ENCODE peak calls at places on chromosomes 6 and 20, in nine cellular contexts. One of them, this sample, is unnamed.

GRCh38 chr6:75409286-75409685 is 84.3 kb downstream of the FILIP1 start:
- DNase-seq in cardiac fibroblast: no peak
- DNase-seq in activated B cell treated with CpG ODN at 0.5 μM for 24 hours: no peak
- DNase-seq in neural crest cell: no peak
- DNase-seq in ureter: no peak
- DNase-seq in stimulated activated CD4-positive, alpha-beta T cell treated with anti-CD3 and anti-CD28 coated beads, Interleukin-2, amount 100 ng/mL, for 4 hours: no peak
- DNase-seq in BJ: no peak
- DNase-seq in effector memory CD8-positive, alpha-beta T cell: no peak
- DNase-seq in brain microvascular endothelial cell: no peak
- DNase-seq in this sample: no peak

GRCh38 chr6:111984516-111985201 is 69.2 kb upstream of the CCN6 start:
- DNase-seq in BJ: no peak
- DNase-seq in stimulated activated CD4-positive, alpha-beta T cell treated with anti-CD3 and anti-CD28 coated beads, Interleukin-2, amount 100 ng/mL, for 4 hours: no peak
- DNase-seq in activated B cell treated with CpG ODN at 0.5 μM for 24 hours: no peak
- DNase-seq in neural crest cell: no peak
- DNase-seq in ureter: no peak
- DNase-seq in cardiac fibroblast: no peak
- DNase-seq in effector memory CD8-positive, alpha-beta T cell: no peak
- DNase-seq in brain microvascular endothelial cell: no peak
- DNase-seq in this sample: no peak

GRCh38 chr20:19937651-19938420 is 79.3 kb upstream of the NAA20 start:
- DNase-seq in neural crest cell: no peak
- DNase-seq in cardiac fibroblast: no peak
- DNase-seq in ureter: no peak
- DNase-seq in stimulated activated CD4-positive, alpha-beta T cell treated with anti-CD3 and anti-CD28 coated beads, Interleukin-2, amount 100 ng/mL, for 4 hours: no peak
- DNase-seq in BJ: no peak
- DNase-seq in effector memory CD8-positive, alpha-beta T cell: no peak
- DNase-seq in activated B cell treated with CpG ODN at 0.5 μM for 24 hours: no peak
- DNase-seq in brain microvascular endothelial cell: no peak
- DNase-seq in this sample: peak

GRCh38 chr6:158758941-158759479 is 60.2 kb downstream of the EZR start:
- DNase-seq in activated B cell treated with CpG ODN at 0.5 μM for 24 hours: no peak
- DNase-seq in BJ: no peak
- DNase-seq in neural crest cell: no peak
- DNase-seq in ureter: no peak
- DNase-seq in brain microvascular endothelial cell: no peak
- DNase-seq in cardiac fibroblast: no peak
- DNase-seq in effector memory CD8-positive, alpha-beta T cell: no peak
- DNase-seq in stimulated activated CD4-positive, alpha-beta T cell treated with anti-CD3 and anti-CD28 coated beads, Interleukin-2, amount 100 ng/mL, for 4 hours: no peak
- DNase-seq in this sample: no peak

GRCh38 chr6:6878921-6879585 is 228.7 kb upstream of the RREB1 start:
- DNase-seq in neural crest cell: no peak
- DNase-seq in stimulated activated CD4-positive, alpha-beta T cell treated with anti-CD3 and anti-CD28 coated beads, Interleukin-2, amount 100 ng/mL, for 4 hours: no peak
- DNase-seq in brain microvascular endothelial cell: no peak
- DNase-seq in effector memory CD8-positive, alpha-beta T cell: no peak
- DNase-seq in cardiac fibroblast: peak
- DNase-seq in ureter: no peak
- DNase-seq in activated B cell treated with CpG ODN at 0.5 μM for 24 hours: no peak
- DNase-seq in BJ: no peak
- DNase-seq in this sample: no peak

GRCh38 chr6:95266537-95267258 is 310.6 kb upstream of the MANEA start:
- DNase-seq in neural crest cell: no peak
- DNase-seq in activated B cell treated with CpG ODN at 0.5 μM for 24 hours: no peak
- DNase-seq in brain microvascular endothelial cell: no peak
- DNase-seq in BJ: no peak
- DNase-seq in effector memory CD8-positive, alpha-beta T cell: no peak
- DNase-seq in stimulated activated CD4-positive, alpha-beta T cell treated with anti-CD3 and anti-CD28 coated beads, Interleukin-2, amount 100 ng/mL, for 4 hours: no peak
- DNase-seq in ureter: no peak
- DNase-seq in cardiac fibroblast: no peak
- DNase-seq in this sample: no peak

GRCh38 chr20:60851826-60852704 is 400.0 kb upstream of the CDH4 start:
- DNase-seq in effector memory CD8-positive, alpha-beta T cell: no peak
- DNase-seq in ureter: no peak
- DNase-seq in brain microvascular endothelial cell: no peak
- DNase-seq in stimulated activated CD4-positive, alpha-beta T cell treated with anti-CD3 and anti-CD28 coated beads, Interleukin-2, amount 100 ng/mL, for 4 hours: no peak
- DNase-seq in activated B cell treated with CpG ODN at 0.5 μM for 24 hours: no peak
- DNase-seq in neural crest cell: peak
- DNase-seq in cardiac fibroblast: no peak
- DNase-seq in BJ: no peak
- DNase-seq in this sample: peak

GRCh38 chr20:5504061-5504739 is 187.4 kb upstream of the PROKR2 start:
- DNase-seq in cardiac fibroblast: peak
- DNase-seq in stimulated activated CD4-positive, alpha-beta T cell treated with anti-CD3 and anti-CD28 coated beads, Interleukin-2, amount 100 ng/mL, for 4 hours: no peak
- DNase-seq in activated B cell treated with CpG ODN at 0.5 μM for 24 hours: no peak
- DNase-seq in brain microvascular endothelial cell: peak
- DNase-seq in effector memory CD8-positive, alpha-beta T cell: no peak
- DNase-seq in BJ: peak
- DNase-seq in ureter: peak
- DNase-seq in neural crest cell: no peak
- DNase-seq in this sample: no peak

GRCh38 chr20:53750827-53751393 is 157.3 kb upstream of the ZNF217 start:
- DNase-seq in effector memory CD8-positive, alpha-beta T cell: peak
- DNase-seq in BJ: peak
- DNase-seq in neural crest cell: no peak
- DNase-seq in stimulated activated CD4-positive, alpha-beta T cell treated with anti-CD3 and anti-CD28 coated beads, Interleukin-2, amount 100 ng/mL, for 4 hours: no peak
- DNase-seq in activated B cell treated with CpG ODN at 0.5 μM for 24 hours: no peak
- DNase-seq in brain microvascular endothelial cell: peak
- DNase-seq in cardiac fibroblast: peak
- DNase-seq in ureter: peak
- DNase-seq in this sample: peak

GRCh38 chr20:17959257-17959627 is 9.4 kb downstream of the SNX5 start:
- DNase-seq in ureter: no peak
- DNase-seq in neural crest cell: no peak
- DNase-seq in brain microvascular endothelial cell: no peak
- DNase-seq in activated B cell treated with CpG ODN at 0.5 μM for 24 hours: no peak
- DNase-seq in effector memory CD8-positive, alpha-beta T cell: no peak
- DNase-seq in BJ: no peak
- DNase-seq in cardiac fibroblast: no peak
- DNase-seq in stimulated activated CD4-positive, alpha-beta T cell treated with anti-CD3 and anti-CD28 coated beads, Interleukin-2, amount 100 ng/mL, for 4 hours: no peak
- DNase-seq in this sample: no peak

GRCh38 chr6:89818977-89819335 is 638 bp downstream of the MDN1 start:
- DNase-seq in activated B cell treated with CpG ODN at 0.5 μM for 24 hours: no peak
- DNase-seq in ureter: no peak
- DNase-seq in stimulated activated CD4-positive, alpha-beta T cell treated with anti-CD3 and anti-CD28 coated beads, Interleukin-2, amount 100 ng/mL, for 4 hours: no peak
- DNase-seq in effector memory CD8-positive, alpha-beta T cell: peak
- DNase-seq in brain microvascular endothelial cell: peak
- DNase-seq in cardiac fibroblast: peak
- DNase-seq in neural crest cell: peak
- DNase-seq in BJ: no peak
- DNase-seq in this sample: peak

GRCh38 chr20:40938020-40938419 is 90.6 kb upstream of the TOP1 start:
- DNase-seq in stimulated activated CD4-positive, alpha-beta T cell treated with anti-CD3 and anti-CD28 coated beads, Interleukin-2, amount 100 ng/mL, for 4 hours: no peak
- DNase-seq in ureter: no peak
- DNase-seq in cardiac fibroblast: no peak
- DNase-seq in activated B cell treated with CpG ODN at 0.5 μM for 24 hours: no peak
- DNase-seq in effector memory CD8-positive, alpha-beta T cell: no peak
- DNase-seq in brain microvascular endothelial cell: no peak
- DNase-seq in neural crest cell: no peak
- DNase-seq in BJ: no peak
- DNase-seq in this sample: no peak

GRCh38 chr6:21846541-21847451 is 253.2 kb downstream of the SOX4 start:
- DNase-seq in ureter: peak
- DNase-seq in activated B cell treated with CpG ODN at 0.5 μM for 24 hours: no peak
- DNase-seq in stimulated activated CD4-positive, alpha-beta T cell treated with anti-CD3 and anti-CD28 coated beads, Interleukin-2, amount 100 ng/mL, for 4 hours: no peak
- DNase-seq in BJ: no peak
- DNase-seq in effector memory CD8-positive, alpha-beta T cell: no peak
- DNase-seq in neural crest cell: peak
- DNase-seq in brain microvascular endothelial cell: no peak
- DNase-seq in cardiac fibroblast: peak
- DNase-seq in this sample: peak

GRCh38 chr6:113073611-113074191 is 726.6 kb downstream of the RFPL4B start:
- DNase-seq in neural crest cell: no peak
- DNase-seq in cardiac fibroblast: peak
- DNase-seq in ureter: no peak
- DNase-seq in activated B cell treated with CpG ODN at 0.5 μM for 24 hours: no peak
- DNase-seq in stimulated activated CD4-positive, alpha-beta T cell treated with anti-CD3 and anti-CD28 coated beads, Interleukin-2, amount 100 ng/mL, for 4 hours: no peak
- DNase-seq in effector memory CD8-positive, alpha-beta T cell: no peak
- DNase-seq in brain microvascular endothelial cell: no peak
- DNase-seq in BJ: peak
- DNase-seq in this sample: no peak

GRCh38 chr6:168184701-168185100 is 105.7 kb upstream of the FRMD1 start:
- DNase-seq in ureter: no peak
- DNase-seq in cardiac fibroblast: no peak
- DNase-seq in effector memory CD8-positive, alpha-beta T cell: no peak
- DNase-seq in activated B cell treated with CpG ODN at 0.5 μM for 24 hours: no peak
- DNase-seq in BJ: no peak
- DNase-seq in neural crest cell: no peak
- DNase-seq in brain microvascular endothelial cell: no peak
- DNase-seq in stimulated activated CD4-positive, alpha-beta T cell treated with anti-CD3 and anti-CD28 coated beads, Interleukin-2, amount 100 ng/mL, for 4 hours: no peak
- DNase-seq in this sample: no peak

GRCh38 chr20:7650081-7650480 is 290.2 kb downstream of the HAO1 start:
- DNase-seq in neural crest cell: no peak
- DNase-seq in ureter: no peak
- DNase-seq in brain microvascular endothelial cell: no peak
- DNase-seq in effector memory CD8-positive, alpha-beta T cell: no peak
- DNase-seq in stimulated activated CD4-positive, alpha-beta T cell treated with anti-CD3 and anti-CD28 coated beads, Interleukin-2, amount 100 ng/mL, for 4 hours: no peak
- DNase-seq in activated B cell treated with CpG ODN at 0.5 μM for 24 hours: no peak
- DNase-seq in BJ: no peak
- DNase-seq in cardiac fibroblast: no peak
- DNase-seq in this sample: no peak

GRCh38 chr6:26224940-26225847 is 138.0 kb downstream of the HFE start:
- DNase-seq in ureter: no peak
- DNase-seq in neural crest cell: peak
- DNase-seq in activated B cell treated with CpG ODN at 0.5 μM for 24 hours: no peak
- DNase-seq in brain microvascular endothelial cell: peak
- DNase-seq in cardiac fibroblast: peak
- DNase-seq in effector memory CD8-positive, alpha-beta T cell: no peak
- DNase-seq in stimulated activated CD4-positive, alpha-beta T cell treated with anti-CD3 and anti-CD28 coated beads, Interleukin-2, amount 100 ng/mL, for 4 hours: no peak
- DNase-seq in BJ: peak
- DNase-seq in this sample: no peak

GRCh38 chr6:8888468-8888867 is 453.1 kb upstream of the SLC35B3 start:
- DNase-seq in cardiac fibroblast: no peak
- DNase-seq in ureter: no peak
- DNase-seq in brain microvascular endothelial cell: no peak
- DNase-seq in stimulated activated CD4-positive, alpha-beta T cell treated with anti-CD3 and anti-CD28 coated beads, Interleukin-2, amount 100 ng/mL, for 4 hours: no peak
- DNase-seq in BJ: no peak
- DNase-seq in effector memory CD8-positive, alpha-beta T cell: no peak
- DNase-seq in activated B cell treated with CpG ODN at 0.5 μM for 24 hours: no peak
- DNase-seq in neural crest cell: no peak
- DNase-seq in this sample: peak

GRCh38 chr6:16591681-16592549 is 169.3 kb downstream of the ATXN1 start:
- DNase-seq in stimulated activated CD4-positive, alpha-beta T cell treated with anti-CD3 and anti-CD28 coated beads, Interleukin-2, amount 100 ng/mL, for 4 hours: no peak
- DNase-seq in cardiac fibroblast: no peak
- DNase-seq in brain microvascular endothelial cell: peak
- DNase-seq in ureter: no peak
- DNase-seq in activated B cell treated with CpG ODN at 0.5 μM for 24 hours: no peak
- DNase-seq in BJ: no peak
- DNase-seq in neural crest cell: no peak
- DNase-seq in effector memory CD8-positive, alpha-beta T cell: no peak
- DNase-seq in this sample: no peak

GRCh38 chr6:149045404-149045803 is 272.1 kb upstream of the TAB2 start:
- DNase-seq in stimulated activated CD4-positive, alpha-beta T cell treated with anti-CD3 and anti-CD28 coated beads, Interleukin-2, amount 100 ng/mL, for 4 hours: no peak
- DNase-seq in brain microvascular endothelial cell: no peak
- DNase-seq in BJ: no peak
- DNase-seq in cardiac fibroblast: no peak
- DNase-seq in activated B cell treated with CpG ODN at 0.5 μM for 24 hours: no peak
- DNase-seq in ureter: no peak
- DNase-seq in effector memory CD8-positive, alpha-beta T cell: no peak
- DNase-seq in neural crest cell: no peak
- DNase-seq in this sample: peak

GRCh38 chr20:25044261-25044560 is 13.7 kb downstream of the ACSS1 start:
- DNase-seq in neural crest cell: no peak
- DNase-seq in BJ: no peak
- DNase-seq in cardiac fibroblast: no peak
- DNase-seq in brain microvascular endothelial cell: no peak
- DNase-seq in ureter: no peak
- DNase-seq in effector memory CD8-positive, alpha-beta T cell: no peak
- DNase-seq in activated B cell treated with CpG ODN at 0.5 μM for 24 hours: no peak
- DNase-seq in stimulated activated CD4-positive, alpha-beta T cell treated with anti-CD3 and anti-CD28 coated beads, Interleukin-2, amount 100 ng/mL, for 4 hours: no peak
- DNase-seq in this sample: no peak

GRCh38 chr6:14447240-14447639 is 329.7 kb downstream of the CD83 start:
- DNase-seq in stimulated activated CD4-positive, alpha-beta T cell treated with anti-CD3 and anti-CD28 coated beads, Interleukin-2, amount 100 ng/mL, for 4 hours: no peak
- DNase-seq in effector memory CD8-positive, alpha-beta T cell: no peak
- DNase-seq in activated B cell treated with CpG ODN at 0.5 μM for 24 hours: no peak
- DNase-seq in neural crest cell: no peak
- DNase-seq in brain microvascular endothelial cell: no peak
- DNase-seq in ureter: no peak
- DNase-seq in cardiac fibroblast: no peak
- DNase-seq in BJ: no peak
- DNase-seq in this sample: no peak

GRCh38 chr20:25197173-25197869 is 1.8 kb downstream of the ENTPD6 start:
- DNase-seq in BJ: no peak
- DNase-seq in cardiac fibroblast: no peak
- DNase-seq in effector memory CD8-positive, alpha-beta T cell: no peak
- DNase-seq in neural crest cell: no peak
- DNase-seq in stimulated activated CD4-positive, alpha-beta T cell treated with anti-CD3 and anti-CD28 coated beads, Interleukin-2, amount 100 ng/mL, for 4 hours: no peak
- DNase-seq in brain microvascular endothelial cell: no peak
- DNase-seq in activated B cell treated with CpG ODN at 0.5 μM for 24 hours: no peak
- DNase-seq in ureter: no peak
- DNase-seq in this sample: no peak

GRCh38 chr6:3229566-3230274 is 2.3 kb upstream of the TUBB2B start:
- DNase-seq in brain microvascular endothelial cell: no peak
- DNase-seq in ureter: no peak
- DNase-seq in BJ: no peak
- DNase-seq in neural crest cell: peak
- DNase-seq in activated B cell treated with CpG ODN at 0.5 μM for 24 hours: peak
- DNase-seq in stimulated activated CD4-positive, alpha-beta T cell treated with anti-CD3 and anti-CD28 coated beads, Interleukin-2, amount 100 ng/mL, for 4 hours: no peak
- DNase-seq in effector memory CD8-positive, alpha-beta T cell: peak
- DNase-seq in cardiac fibroblast: no peak
- DNase-seq in this sample: no peak

GRCh38 chr6:113055086-113055485 is 708.0 kb downstream of the RFPL4B start:
- DNase-seq in activated B cell treated with CpG ODN at 0.5 μM for 24 hours: no peak
- DNase-seq in ureter: no peak
- DNase-seq in stimulated activated CD4-positive, alpha-beta T cell treated with anti-CD3 and anti-CD28 coated beads, Interleukin-2, amount 100 ng/mL, for 4 hours: no peak
- DNase-seq in cardiac fibroblast: no peak
- DNase-seq in brain microvascular endothelial cell: no peak
- DNase-seq in effector memory CD8-positive, alpha-beta T cell: no peak
- DNase-seq in BJ: no peak
- DNase-seq in neural crest cell: no peak
- DNase-seq in this sample: no peak

GRCh38 chr6:24332306-24332705 is 25.6 kb downstream of the DCDC2 start:
- DNase-seq in cardiac fibroblast: no peak
- DNase-seq in ureter: no peak
- DNase-seq in effector memory CD8-positive, alpha-beta T cell: no peak
- DNase-seq in stimulated activated CD4-positive, alpha-beta T cell treated with anti-CD3 and anti-CD28 coated beads, Interleukin-2, amount 100 ng/mL, for 4 hours: no peak
- DNase-seq in BJ: no peak
- DNase-seq in neural crest cell: no peak
- DNase-seq in activated B cell treated with CpG ODN at 0.5 μM for 24 hours: no peak
- DNase-seq in brain microvascular endothelial cell: peak
- DNase-seq in this sample: no peak

GRCh38 chr6:167700199-167700598 is 126.5 kb upstream of the AFDN start:
- DNase-seq in cardiac fibroblast: no peak
- DNase-seq in stimulated activated CD4-positive, alpha-beta T cell treated with anti-CD3 and anti-CD28 coated beads, Interleukin-2, amount 100 ng/mL, for 4 hours: no peak
- DNase-seq in neural crest cell: no peak
- DNase-seq in brain microvascular endothelial cell: peak
- DNase-seq in effector memory CD8-positive, alpha-beta T cell: no peak
- DNase-seq in activated B cell treated with CpG ODN at 0.5 μM for 24 hours: no peak
- DNase-seq in ureter: no peak
- DNase-seq in BJ: no peak
- DNase-seq in this sample: no peak

GRCh38 chr20:37484386-37484785 is 36.7 kb upstream of the NNAT start:
- DNase-seq in cardiac fibroblast: no peak
- DNase-seq in ureter: no peak
- DNase-seq in stimulated activated CD4-positive, alpha-beta T cell treated with anti-CD3 and anti-CD28 coated beads, Interleukin-2, amount 100 ng/mL, for 4 hours: no peak
- DNase-seq in BJ: no peak
- DNase-seq in brain microvascular endothelial cell: no peak
- DNase-seq in activated B cell treated with CpG ODN at 0.5 μM for 24 hours: no peak
- DNase-seq in neural crest cell: no peak
- DNase-seq in effector memory CD8-positive, alpha-beta T cell: no peak
- DNase-seq in this sample: no peak

GRCh38 chr20:38260378-38261053 is at the start of gene KIAA1755:
- DNase-seq in ureter: no peak
- DNase-seq in effector memory CD8-positive, alpha-beta T cell: no peak
- DNase-seq in cardiac fibroblast: no peak
- DNase-seq in activated B cell treated with CpG ODN at 0.5 μM for 24 hours: no peak
- DNase-seq in BJ: no peak
- DNase-seq in neural crest cell: peak
- DNase-seq in brain microvascular endothelial cell: no peak
- DNase-seq in stimulated activated CD4-positive, alpha-beta T cell treated with anti-CD3 and anti-CD28 coated beads, Interleukin-2, amount 100 ng/mL, for 4 hours: no peak
- DNase-seq in this sample: no peak

GRCh38 chr6:134936927-134937326 is 13.0 kb downstream of the ALDH8A1 start:
- DNase-seq in stimulated activated CD4-positive, alpha-beta T cell treated with anti-CD3 and anti-CD28 coated beads, Interleukin-2, amount 100 ng/mL, for 4 hours: no peak
- DNase-seq in BJ: peak
- DNase-seq in brain microvascular endothelial cell: no peak
- DNase-seq in neural crest cell: no peak
- DNase-seq in ureter: no peak
- DNase-seq in cardiac fibroblast: peak
- DNase-seq in effector memory CD8-positive, alpha-beta T cell: no peak
- DNase-seq in activated B cell treated with CpG ODN at 0.5 μM for 24 hours: no peak
- DNase-seq in this sample: no peak

GRCh38 chr20:6583134-6583738 is 184.2 kb upstream of the BMP2 start:
- DNase-seq in ureter: no peak
- DNase-seq in neural crest cell: peak
- DNase-seq in stimulated activated CD4-positive, alpha-beta T cell treated with anti-CD3 and anti-CD28 coated beads, Interleukin-2, amount 100 ng/mL, for 4 hours: no peak
- DNase-seq in activated B cell treated with CpG ODN at 0.5 μM for 24 hours: no peak
- DNase-seq in effector memory CD8-positive, alpha-beta T cell: no peak
- DNase-seq in brain microvascular endothelial cell: peak
- DNase-seq in BJ: no peak
- DNase-seq in cardiac fibroblast: peak
- DNase-seq in this sample: peak

This sample was measured in KBM-7.